ENCODE peak calls at places on chromosomes 5 and 9, in six cellular contexts. R, M, V, U, D and S are unnamed samples.

GRCh38 chr5:60829490-60830266 is 14.4 kb downstream of the ELOVL7 start:
- DNase-seq in R (no peak), D (no peak), U (peak), V (no peak), M (no peak), S (peak)

GRCh38 chr5:181265092-181265671 is 4.2 kb upstream of the TRIM52 start:
- DNase-seq in D (no peak), M (no peak), R (no peak), V (no peak), U (no peak), S (no peak)

GRCh38 chr9:37056086-37056485 is 22.0 kb upstream of the PAX5 start:
- DNase-seq in D (no peak), R (no peak), U (no peak), M (no peak), V (no peak), S (no peak)

GRCh38 chr5:158139161-158139560 is 280.2 kb upstream of the CLINT1 start:
- DNase-seq in D (no peak), M (no peak), V (no peak), R (peak), U (peak), S (peak)

GRCh38 chr9:114718801-114719221 is 36.8 kb upstream of the TEX48 start:
- DNase-seq in D (no peak), V (no peak), M (peak), R (peak), U (peak), S (peak)

GRCh38 chr9:100714372-100715099 is 136.7 kb downstream of the CAVIN4 start:
- DNase-seq in M (peak), U (peak), D (peak), R (peak), V (peak), S (peak)

GRCh38 chr9:127309715-127310114 is 45.1 kb downstream of the GARNL3 start:
- DNase-seq in V (no peak), M (no peak), D (no peak), R (no peak), U (no peak), S (no peak)

GRCh38 chr5:15074651-15075050 is 203.1 kb upstream of the ANKH start:
- DNase-seq in D (no peak), V (no peak), R (no peak), U (peak), M (no peak), S (peak)

GRCh38 chr9:71755869-71756268 is 12.4 kb downstream of the CEMIP2 start:
- DNase-seq in R (no peak), M (no peak), V (no peak), D (no peak), U (no peak), S (no peak)

GRCh38 chr5:78605611-78606010 is 43.0 kb downstream of the LHFPL2 start:
- DNase-seq in M (no peak), U (peak), R (peak), D (no peak), V (no peak), S (peak)

GRCh38 chr5:59661306-59661705 is 232.2 kb downstream of the PDE4D start:
- DNase-seq in M (no peak), D (no peak), U (peak), R (no peak), V (no peak), S (no peak)

GRCh38 chr9:126722252-126722921 is 82.5 kb upstream of the ZBTB43 start:
- DNase-seq in D (peak), R (peak), U (peak), V (peak), M (peak), S (peak)

GRCh38 chr9:127495884-127496555 is 44.7 kb downstream of the LRSAM1 start:
- DNase-seq in R (no peak), M (no peak), D (no peak), U (no peak), V (peak), S (no peak)

GRCh38 chr9:34310205-34310604 is 18.9 kb downstream of the KIF24 start:
- DNase-seq in M (no peak), D (no peak), R (no peak), V (no peak), U (no peak), S (no peak)